ENCODE peak calls at places on chromosomes 5 and 9, in six cellular contexts. V, G, Q, K, O and B are unnamed samples. For H4K20me1 and H3K9me3, the result is how much of the 10 kb centered on the place peaks cover.

GRCh38 chr5:166497705-166498104 is 1793.7 kb upstream of the WWC1 start:
- DNase-seq in Q (no peak), G (no peak), K (no peak), V (no peak), O (no peak), B (no peak)

GRCh38 chr5:78908173-78908901 is 76.8 kb downstream of the ARSB start:
- DNase-seq in G (peak), O (no peak), V (no peak), K (no peak), Q (peak), B (no peak)

GRCh38 chr5:115284021-115284420 is 12.4 kb downstream of the CCDC112 start:
- DNase-seq in K (no peak), O (no peak), V (no peak), Q (no peak), G (no peak), B (no peak)

GRCh38 chr9:130933114-130934046 is 5.7 kb downstream of the FIBCD1 start:
- DNase-seq in Q (peak), V (no peak), O (peak), K (no peak), G (no peak), B (no peak)

GRCh38 chr5:135031813-135032612 is 2.0 kb downstream of the PITX1 start:
- DNase-seq in Q (no peak), O (peak), K (no peak), V (peak), G (no peak), B (no peak)

GRCh38 chr9:89902450-89902849 is 297.6 kb downstream of the GADD45G start:
- DNase-seq in G (no peak), Q (peak), K (no peak), V (no peak), O (no peak), B (no peak)

GRCh38 chr5:115333164-115333563 is 36.7 kb upstream of the CCDC112 start:
- DNase-seq in V (peak), Q (peak), G (no peak), O (no peak), K (no peak), B (no peak)

GRCh38 chr9:110932883-110933282 is 105.4 kb downstream of the LPAR1 start:
- DNase-seq in K (no peak), Q (peak), O (no peak), G (no peak), V (no peak), B (no peak)

GRCh38 chr9:36922548-36922947 is 111.5 kb downstream of the PAX5 start:
- DNase-seq in Q (peak), O (peak), G (no peak), V (no peak), K (no peak), B (no peak)

GRCh38 chr5:52521236-52521635 is 266.5 kb upstream of the ITGA1 start:
- DNase-seq in K (no peak), V (no peak), G (no peak), O (no peak), Q (no peak), B (no peak)

GRCh38 chr5:138663009-138663408 is 87.8 kb upstream of the HSPA9 start:
- DNase-seq in O (no peak), G (peak), V (no peak), Q (no peak), K (peak), B (no peak)

GRCh38 chr9:109121218-109121796 is 1.6 kb upstream of the TMEM245 start:
- DNase-seq in G (no peak), V (no peak), K (no peak), O (no peak), Q (no peak), B (no peak)

GRCh38 chr5:74183041-74183440 is 457.5 kb downstream of the ENC1 start:
- DNase-seq in G (no peak), K (no peak), V (no peak), O (no peak), Q (no peak), B (no peak)

GRCh38 chr5:155605898-155606297 is 592.3 kb downstream of the KIF4B start:
- DNase-seq in O (no peak), V (no peak), Q (no peak), K (no peak), G (no peak), B (no peak)

GRCh38 chr5:88692979-88693932 is 189.7 kb downstream of the MEF2C start:
- DNase-seq in Q (no peak), O (no peak), G (no peak), K (no peak), V (no peak), B (no peak)

GRCh38 chr5:88691945-88692868 is 190.8 kb downstream of the MEF2C start:
- DNase-seq in Q (peak), O (peak), K (no peak), G (no peak), V (no peak), B (no peak)

GRCh38 chr5:88689662-88690351 is 193.2 kb downstream of the MEF2C start:
- DNase-seq in K (no peak), G (no peak), V (no peak), O (no peak), Q (peak), B (no peak)

GRCh38 chr5:88688981-88689661 is 193.9 kb downstream of the MEF2C start:
- DNase-seq in K (no peak), O (no peak), G (no peak), V (no peak), Q (no peak), B (no peak)

DNA sequence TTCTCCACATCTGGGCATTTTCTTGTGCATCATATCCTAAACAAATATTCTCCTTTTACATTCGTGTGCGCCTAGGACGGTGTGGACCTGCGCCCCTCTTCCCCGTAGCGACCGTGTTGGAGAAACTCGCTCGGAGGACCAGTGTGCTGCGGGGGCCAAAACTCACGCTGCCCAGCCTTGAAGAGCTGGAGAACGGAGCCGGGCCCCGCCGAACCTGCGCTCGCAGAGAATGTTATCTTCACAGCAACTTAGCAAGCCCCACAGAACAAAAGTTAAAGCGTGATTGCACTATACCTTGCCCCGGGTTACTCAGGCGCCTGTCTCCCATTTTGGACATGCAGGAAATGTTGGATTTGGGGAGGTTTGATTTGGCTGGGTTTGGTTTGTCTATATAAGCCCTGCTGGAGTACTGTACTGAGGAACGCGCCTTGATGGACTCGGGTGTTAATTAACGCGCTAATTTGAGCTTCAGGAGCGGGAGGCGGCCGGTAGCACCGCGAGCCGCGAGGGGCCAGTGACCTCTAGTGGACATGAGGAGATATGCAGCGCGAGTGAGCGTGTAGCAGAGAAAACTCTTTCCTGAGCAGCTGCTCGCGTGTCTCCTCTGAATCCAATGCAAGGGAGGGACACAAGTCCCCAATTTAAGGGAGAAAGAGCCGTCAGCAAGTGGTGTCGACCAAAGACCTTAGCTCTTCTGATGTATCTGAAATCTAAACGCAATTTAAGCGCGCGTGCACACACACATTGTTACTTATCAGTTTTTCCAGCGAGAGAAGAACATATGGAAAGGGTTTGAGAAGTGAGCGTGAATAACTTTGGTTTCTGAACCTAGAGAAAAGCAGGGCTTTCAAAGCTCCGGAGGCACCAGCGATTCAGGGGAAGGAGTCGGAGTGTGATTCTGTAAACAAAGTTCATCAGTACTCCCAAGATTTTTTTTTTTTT is 192.1 kb downstream of the MEF2C start:
- DNase-seq in O (peak), G (peak), V (peak), K (peak), Q (peak), B (peak)
- H3K4me3 ChIP-seq in O (peak), G (peak), V (peak), K (no peak), Q (peak), B (peak)

DNA sequence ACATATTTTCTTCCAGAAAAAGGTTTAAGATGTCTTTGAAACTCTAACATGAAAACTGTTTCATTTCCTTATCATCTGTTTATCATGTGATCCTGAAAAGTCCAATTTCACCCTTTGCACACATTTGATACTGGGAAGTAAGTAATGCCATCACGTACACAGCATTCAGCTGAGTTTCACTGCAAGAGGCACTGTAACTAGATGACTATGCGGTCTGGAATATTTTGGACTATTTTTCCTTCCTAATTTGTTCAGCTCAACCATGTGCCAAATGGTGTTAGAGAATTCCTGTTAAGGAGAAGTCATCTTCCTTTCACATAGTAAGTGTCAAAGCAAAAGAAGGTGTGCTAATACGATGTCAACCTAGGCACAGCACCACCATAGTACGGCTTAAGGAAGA is 77.6 kb downstream of the GNAQ start:
- DNase-seq in G (no peak), K (no peak), Q (peak), V (no peak), O (no peak), B (no peak)
- H4K20me1 ChIP-seq in G (under half), K (under half), Q (under half), V (under half), O (under half), B (under half)

GRCh38 chr5:133859073-133859472 is 109.4 kb downstream of the C5orf15 start:
- DNase-seq in O (no peak), Q (no peak), K (no peak), V (peak), G (no peak), B (no peak)

GRCh38 chr5:133853972-133854371 is 114.5 kb downstream of the C5orf15 start:
- DNase-seq in O (no peak), Q (no peak), G (no peak), K (no peak), V (no peak), B (no peak)

GRCh38 chr5:133850811-133851210 is 117.6 kb downstream of the C5orf15 start:
- DNase-seq in Q (no peak), O (no peak), K (no peak), G (no peak), V (no peak), B (no peak)

GRCh38 chr5:133849116-133849515 is 119.3 kb downstream of the C5orf15 start:
- DNase-seq in V (no peak), Q (no peak), K (no peak), O (no peak), G (no peak), B (no peak)

DNA sequence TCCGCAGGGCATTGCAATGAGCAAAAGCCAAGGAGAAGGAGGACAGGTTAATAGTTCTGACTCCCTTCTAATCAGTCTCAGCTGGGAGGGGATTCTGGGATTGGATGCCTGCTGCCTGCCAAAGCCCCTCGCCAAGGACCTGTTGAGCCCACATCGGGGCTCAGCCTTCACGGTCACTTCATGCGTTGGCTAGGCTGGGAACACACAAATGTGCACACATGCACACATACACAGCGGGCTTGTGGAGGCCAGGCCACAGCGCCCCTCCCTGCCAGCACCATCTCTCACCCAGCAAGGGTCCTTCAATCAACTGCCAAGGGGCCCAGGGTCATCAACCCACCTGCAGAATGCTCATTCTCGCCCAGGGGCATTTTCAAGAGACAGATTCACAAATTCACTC is 113.9 kb downstream of the C5orf15 start:
- DNase-seq in K (no peak), Q (no peak), O (no peak), G (no peak), V (no peak), B (no peak)
- H3K9me3 ChIP-seq in K (under half), Q (under half), O (under half), G (under half), V (under half), B (under half)

DNA sequence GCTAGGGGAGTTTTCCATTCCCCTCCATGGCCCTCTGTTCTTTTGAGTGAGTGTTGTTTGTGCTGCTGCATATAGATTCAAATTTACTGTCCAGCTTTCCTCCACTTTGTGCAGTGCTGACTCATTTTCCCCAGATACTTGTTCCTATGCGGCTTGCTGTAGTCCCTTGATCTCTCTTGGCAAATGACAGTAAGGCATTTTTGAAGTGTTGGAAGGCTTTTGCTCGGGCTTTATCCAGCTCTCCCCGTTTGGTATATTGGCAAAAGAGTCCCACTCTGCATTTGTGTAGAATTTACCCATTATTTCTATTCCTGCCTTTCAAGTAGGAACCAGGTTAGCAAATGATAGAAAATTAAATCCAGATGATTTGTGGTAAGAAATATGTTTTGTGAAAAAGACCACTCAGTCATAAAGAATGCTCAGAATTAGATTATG is 54.7 kb downstream of the NLN start:
- DNase-seq in G (no peak), O (no peak), Q (peak), V (no peak), K (no peak), B (no peak)
- H3K4me3 ChIP-seq in G (no peak), O (no peak), Q (no peak), V (no peak), K (no peak), B (no peak)

GRCh38 chr5:1807479-1808185 is 6.4 kb downstream of the NDUFS6 start:
- DNase-seq in O (no peak), K (no peak), V (no peak), G (no peak), Q (no peak), B (no peak)
- H4K20me1 ChIP-seq in O (under half), K (under half), V (under half), G (under half), Q (under half), B (under half)

DNA sequence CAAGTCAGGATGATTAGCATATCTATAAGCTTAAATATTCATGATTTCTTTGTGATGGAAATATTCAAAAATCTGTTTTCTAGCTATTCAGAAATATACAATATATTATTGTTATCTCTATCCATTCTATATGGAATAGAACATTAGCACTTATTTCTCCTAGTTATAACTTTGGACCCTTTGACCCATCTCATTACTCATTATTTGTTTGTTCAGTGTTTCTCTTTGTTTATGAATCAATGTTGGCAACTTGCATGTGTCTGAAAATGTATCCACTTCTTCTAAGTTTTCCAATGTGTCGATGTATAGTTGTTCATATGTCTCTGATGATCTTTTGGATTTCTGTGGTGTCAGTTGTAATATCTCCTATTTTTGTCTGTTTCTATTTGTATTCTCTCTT is 1059.3 kb downstream of the CDH9 start:
- DNase-seq in G (no peak), K (no peak), V (no peak), Q (no peak), O (no peak), B (no peak)
- H3K9me3 ChIP-seq in G (under half), K (under half), V (under half), Q (under half), O (under half), B (under half)